ENCODE peak calls at places on chromosome X, in seven cellular contexts. E, B, Q, O, Z, L and F are unnamed samples.
A peak's percentile ranks its signal among the peaks of the same experiment; 100 is the strongest.

GRCh38 chrX:155056877-155057792 is 13.8 kb downstream of the CMC4 start:
- DNase-seq in E (peak; percentile 34), B (peak; percentile 91), Q (peak; percentile 85), O (no peak), Z (peak; percentile 51), L (peak; percentile 39), F (peak; percentile 70)

GRCh38 chrX:32268207-32268606 is 943.1 kb downstream of the DMD start:
- DNase-seq in E (no peak), B (no peak), Q (no peak), O (no peak), Z (no peak), L (no peak), F (no peak)

GRCh38 chrX:28158019-28158777 is 176.9 kb upstream of the DCAF8L1 start:
- DNase-seq in E (no peak), B (no peak), Q (no peak), O (no peak), Z (no peak), L (no peak), F (no peak)

GRCh38 chrX:15350329-15350996 is 15.1 kb upstream of the PIGA start:
- DNase-seq in E (no peak), B (no peak), Q (no peak), O (no peak), Z (no peak), L (no peak), F (no peak)

GRCh38 chrX:106919932-106920452 is at the start of gene CLDN2:
- DNase-seq in E (no peak), B (no peak), Q (no peak), O (no peak), Z (no peak), L (no peak), F (no peak)

GRCh38 chrX:13194291-13195103 is 125.4 kb downstream of the ATXN3L start:
- DNase-seq in E (no peak), B (no peak), Q (no peak), O (no peak), Z (no peak), L (no peak), F (no peak)

GRCh38 chrX:125694171-125694570 is 374.5 kb downstream of the TEX13C start:
- DNase-seq in E (no peak), B (no peak), Q (no peak), O (no peak), Z (no peak), L (no peak), F (no peak)

GRCh38 chrX:22664826-22665225 is 334.9 kb upstream of the DDX53 start:
- DNase-seq in E (no peak), B (no peak), Q (no peak), O (no peak), Z (no peak), L (no peak), F (no peak)

GRCh38 chrX:1507511-1508463 is 29.2 kb downstream of the P2RY8 start:
- DNase-seq in E (peak; percentile 69), B (peak; percentile 91), Q (no peak), O (no peak), Z (peak; percentile 75), L (no peak), F (no peak)

GRCh38 chrX:115018944-115019343 is 1.5 kb upstream of the IL13RA2 start:
- DNase-seq in E (no peak), B (no peak), Q (peak; percentile 36), O (no peak), Z (no peak), L (no peak), F (no peak)

GRCh38 chrX:101206471-101206870 is 13.1 kb upstream of the DRP2 start:
- DNase-seq in E (peak; percentile 26), B (no peak), Q (peak; percentile 58), O (no peak), Z (no peak), L (no peak), F (peak; percentile 49)

GRCh38 chrX:15151267-15152196 is 118.4 kb downstream of the ASB9 start:
- DNase-seq in E (peak; percentile 8), B (no peak), Q (no peak), O (no peak), Z (no peak), L (peak; percentile 52), F (peak; percentile 25)

GRCh38 chrX:10352536-10352935 is 195.8 kb downstream of the CLCN4 start:
- DNase-seq in E (no peak), B (no peak), Q (no peak), O (no peak), Z (no peak), L (no peak), F (peak; percentile 9)

GRCh38 chrX:56564921-56565861 is 1.8 kb downstream of the UBQLN2 start:
- DNase-seq in E (no peak), B (no peak), Q (peak; percentile 1), O (no peak), Z (no peak), L (no peak), F (no peak)

GRCh38 chrX:27918799-27919198 is 62.5 kb downstream of the DCAF8L1 start:
- DNase-seq in E (no peak), B (no peak), Q (peak; percentile 35), O (no peak), Z (no peak), L (no peak), F (peak; percentile 41)

GRCh38 chrX:22969416-22969815 is 30.3 kb upstream of the DDX53 start:
- DNase-seq in E (no peak), B (no peak), Q (peak; percentile 67), O (no peak), Z (no peak), L (no peak), F (no peak)

GRCh38 chrX:23382572-23382971 is 47.9 kb downstream of the PTCHD1 start:
- DNase-seq in E (no peak), B (no peak), Q (no peak), O (no peak), Z (no peak), L (no peak), F (no peak)

GRCh38 chrX:123884809-123885408 is 25.1 kb downstream of the XIAP start:
- DNase-seq in E (peak; percentile 25), B (no peak), Q (peak; percentile 70), O (no peak), Z (peak; percentile 51), L (peak; percentile 4), F (peak; percentile 45)

GRCh38 chrX:17635231-17635630 is 102.1 kb upstream of the SCML1 start:
- DNase-seq in E (no peak), B (no peak), Q (peak; percentile 5), O (no peak), Z (no peak), L (no peak), F (no peak)

GRCh38 chrX:6095469-6095868 is 133.2 kb downstream of the NLGN4X start:
- DNase-seq in E (no peak), B (no peak), Q (no peak), O (no peak), Z (no peak), L (no peak), F (no peak)

GRCh38 chrX:16743604-16744325 is 24.4 kb downstream of the SYAP1 start:
- DNase-seq in E (no peak), B (no peak), Q (peak; percentile 47), O (no peak), Z (no peak), L (no peak), F (peak; percentile 27)

DNA sequence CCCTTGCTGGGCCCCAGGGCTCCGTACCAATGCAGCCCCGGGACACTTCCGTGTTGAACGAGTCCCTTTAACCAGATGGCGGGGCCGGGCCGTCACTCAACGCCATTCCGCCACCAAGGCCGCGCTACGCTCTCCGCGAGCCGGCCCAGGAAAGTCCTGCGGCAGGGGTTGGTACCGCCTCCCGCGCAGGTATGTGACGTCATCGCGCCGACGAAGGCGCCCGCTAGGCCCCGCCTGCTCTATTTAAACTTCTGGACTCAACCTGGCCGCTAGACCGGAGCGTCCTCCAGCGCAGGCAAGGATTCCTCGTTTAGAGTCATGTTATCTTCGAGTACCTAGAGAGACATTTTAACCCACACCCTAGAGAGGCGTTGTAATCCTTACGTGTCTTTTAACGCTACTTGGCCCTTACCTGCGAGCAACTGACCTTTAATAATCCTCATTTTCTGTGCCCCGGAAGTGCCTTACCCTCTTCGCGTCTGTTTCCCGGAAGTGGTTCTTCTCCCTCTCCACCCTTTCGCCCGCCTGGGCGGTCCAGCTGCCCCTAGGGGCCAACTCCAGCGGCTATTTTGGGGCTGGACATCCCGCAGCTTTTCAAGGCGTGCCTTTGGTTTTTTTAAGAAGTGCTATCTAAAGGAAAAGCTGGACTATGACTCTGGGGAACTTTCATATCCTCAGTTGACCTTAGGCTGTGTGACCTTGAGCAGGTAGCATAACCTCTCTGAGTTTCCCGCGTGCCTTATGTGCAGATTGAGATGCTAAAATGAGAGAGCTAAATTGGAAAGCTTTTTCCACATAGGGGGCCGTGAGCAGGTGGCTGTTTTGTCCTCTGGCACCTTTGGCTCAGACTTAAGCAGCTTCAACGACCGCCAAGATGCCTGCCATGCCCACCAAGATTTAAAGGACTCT is at the start of gene PNPLA4:
- DNase-seq in E (peak; percentile 76), B (peak; percentile 91), Q (peak; percentile 84), O (no peak), Z (peak; percentile 91), L (peak; percentile 73), F (peak; percentile 74)
- TF ChIP-seq CTCF in E (no peak), B (no peak), Q (no peak), O (peak; percentile 10), Z (no peak), L (no peak), F (no peak)

GRCh38 chrX:51421972-51422371 is 74.4 kb downstream of the NUDT11 start:
- DNase-seq in E (no peak), B (no peak), Q (no peak), O (no peak), Z (no peak), L (no peak), F (no peak)

DNA sequence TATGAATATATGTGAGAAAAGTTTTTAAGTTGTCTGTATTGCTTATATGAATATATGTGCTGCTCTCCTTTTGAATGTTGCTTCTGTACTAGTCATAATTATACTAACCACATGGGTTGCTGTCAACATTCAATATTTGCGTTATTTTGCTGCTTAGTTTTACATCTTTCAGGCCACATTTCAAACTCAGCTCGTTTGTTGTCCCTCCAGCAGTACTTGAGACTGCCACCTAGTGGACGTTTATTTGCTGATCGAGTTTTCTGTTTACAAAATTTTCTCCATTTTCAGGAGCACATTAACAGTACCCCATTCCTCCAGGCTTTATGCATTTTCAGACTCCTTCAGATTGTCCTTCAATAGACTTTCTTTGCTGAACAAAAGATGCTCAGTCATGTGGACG is 75.8 kb downstream of the NUDT11 start:
- DNase-seq in E (no peak), B (no peak), Q (peak; percentile 52), O (no peak), Z (peak; percentile 9), L (peak; percentile 13), F (peak; percentile 60)
- TF ChIP-seq CTCF in E (peak; percentile 13), B (peak; percentile 62), Q (peak; percentile 61), O (peak; percentile 73), Z (peak; percentile 19), L (peak; percentile 64), F (peak; percentile 50)

GRCh38 chrX:20527458-20528099 is 260.9 kb upstream of the RPS6KA3 start:
- DNase-seq in E (peak; percentile 11), B (no peak), Q (peak; percentile 39), O (no peak), Z (no peak), L (no peak), F (peak; percentile 37)
- TF ChIP-seq CTCF in E (no peak), B (peak; percentile 54), Q (peak; percentile 19), O (peak; percentile 55), Z (no peak), L (peak; percentile 51), F (peak; percentile 54)

DNA sequence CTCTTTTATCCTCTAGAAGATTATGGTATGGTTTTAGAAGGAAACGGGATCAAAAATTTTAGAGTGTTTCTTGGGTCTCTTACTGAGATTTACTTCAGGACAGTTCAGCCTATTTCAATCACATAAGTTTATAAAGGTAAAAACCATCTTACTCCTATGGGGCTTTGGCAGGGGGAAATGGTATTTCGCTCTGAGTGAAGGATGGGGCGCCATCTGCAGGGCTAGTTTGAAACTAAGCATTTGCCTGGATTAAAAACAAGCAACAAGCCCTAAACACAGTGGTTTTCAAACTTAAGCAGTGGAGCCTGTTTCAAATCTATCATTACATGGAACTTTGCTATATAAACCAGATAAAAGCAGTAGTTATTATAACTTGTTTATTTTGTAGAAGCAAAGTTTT is 361.5 kb upstream of the FMR1 start:
- DNase-seq in E (no peak), B (no peak), Q (no peak), O (no peak), Z (peak; percentile 16), L (no peak), F (peak; percentile 59)
- TF ChIP-seq CTCF in E (no peak), B (no peak), Q (no peak), O (peak; percentile 9), Z (no peak), L (no peak), F (peak; percentile 37)